ENCODE peak calls at places on chromosome 6, in seven cellular contexts. Y is left ventricle myocardium inferior, A is astrocyte, R is cardiac muscle cell, P is left lung, G is ascending aorta, D is pancreas. F is an unnamed sample.

GRCh38 chr6:140566706-140567330 is 1192.4 kb upstream of the CITED2 start:
- DNase-seq in D (no peak), G (no peak), R (peak), P (no peak), Y (no peak), A (peak), F (no peak)

GRCh38 chr6:81624443-81624842 is 128.0 kb downstream of the TENT5A start:
- DNase-seq in A (no peak), Y (no peak), P (no peak), G (no peak), D (no peak), R (no peak), F (no peak)

GRCh38 chr6:34102099-34102656 is 43.7 kb downstream of the GRM4 start:
- DNase-seq in G (no peak), Y (no peak), R (no peak), P (no peak), A (no peak), D (no peak), F (no peak)

GRCh38 chr6:154466139-154466538 is 44.3 kb downstream of the CNKSR3 start:
- DNase-seq in G (no peak), D (no peak), A (no peak), R (no peak), Y (no peak), P (no peak), F (no peak)

GRCh38 chr6:54881066-54881733 is 34.6 kb downstream of the FAM83B start:
- DNase-seq in R (no peak), D (no peak), A (no peak), P (no peak), G (no peak), Y (no peak), F (no peak)

GRCh38 chr6:169513478-169514193 is 188.2 kb downstream of the WDR27 start:
- DNase-seq in P (no peak), A (no peak), D (no peak), G (no peak), R (no peak), Y (no peak), F (no peak)

GRCh38 chr6:144477396-144477795 is 192.3 kb downstream of the UTRN start:
- DNase-seq in P (no peak), D (no peak), R (no peak), A (peak), Y (no peak), G (no peak), F (no peak)

GRCh38 chr6:66965227-66965626 is 1258.2 kb upstream of the EYS start:
- DNase-seq in D (no peak), P (no peak), A (peak), Y (no peak), R (no peak), G (no peak), F (no peak)

GRCh38 chr6:143734641-143735063 is 56.9 kb downstream of the PHACTR2 start:
- DNase-seq in R (no peak), P (no peak), A (no peak), D (no peak), Y (no peak), G (no peak), F (no peak)

DNA sequence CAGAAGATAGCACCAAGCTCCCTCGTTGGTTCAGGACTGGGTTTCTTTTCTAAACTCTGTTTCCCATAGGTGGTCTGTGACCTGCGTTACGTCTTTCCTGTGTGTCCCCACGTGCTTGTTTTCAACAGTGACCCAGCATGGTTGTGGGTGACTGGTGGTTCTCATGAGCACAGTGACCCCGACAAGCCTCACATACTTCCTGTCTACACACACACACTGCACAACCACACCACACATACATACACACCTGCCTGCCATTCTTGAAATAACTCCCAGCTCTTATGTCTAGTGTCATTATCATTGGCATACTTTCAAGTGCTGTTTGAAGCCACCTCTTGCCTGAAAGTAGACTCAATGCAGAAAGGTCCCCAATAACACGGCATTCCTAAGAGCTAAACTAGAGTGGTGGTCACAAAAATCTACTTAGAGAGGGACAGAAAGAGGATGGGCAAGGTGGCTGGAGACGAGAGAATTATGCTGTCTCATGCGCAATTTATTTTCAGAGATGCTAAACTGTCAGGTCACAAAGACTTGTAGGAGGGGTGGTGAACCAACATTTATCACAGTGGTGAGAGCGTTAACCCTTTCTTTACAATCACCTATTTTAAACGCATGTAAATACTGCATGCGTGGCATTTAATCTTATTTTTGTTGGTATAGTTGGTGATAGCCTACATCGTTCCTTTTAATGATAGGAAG is 66.7 kb downstream of the GCNT2 start:
- DNase-seq in P (no peak), G (no peak), Y (no peak), A (no peak), R (no peak), D (no peak), F (no peak)
- H3K4me3 ChIP-seq in P (no peak), G (no peak), Y (peak), A (no peak), R (peak), D (no peak), F (no peak)

GRCh38 chr6:43377710-43378229 is 8.3 kb upstream of the ZNF318 start:
- DNase-seq in Y (no peak), R (no peak), G (no peak), A (no peak), P (no peak), D (no peak), F (no peak)

GRCh38 chr6:43378631-43379030 is 9.2 kb upstream of the ZNF318 start:
- DNase-seq in A (no peak), P (no peak), G (no peak), D (no peak), Y (no peak), R (no peak), F (no peak)

GRCh38 chr6:43386492-43386891 is 17.0 kb upstream of the ZNF318 start:
- DNase-seq in R (no peak), D (no peak), Y (no peak), P (no peak), A (no peak), G (no peak), F (no peak)

GRCh38 chr6:43383021-43383667 is 13.7 kb upstream of the ZNF318 start:
- DNase-seq in P (no peak), G (no peak), R (peak), A (peak), Y (no peak), D (no peak), F (peak)
- H3K4me3 ChIP-seq in P (no peak), G (no peak), R (no peak), A (no peak), Y (no peak), D (no peak), F (no peak)

GRCh38 chr6:137494967-137495595 is 887 bp upstream of the OLIG3 start:
- DNase-seq in A (no peak), R (no peak), D (no peak), G (no peak), P (peak), Y (no peak), F (peak)

GRCh38 chr6:137496909-137497721 is 2.9 kb upstream of the OLIG3 start:
- DNase-seq in G (no peak), A (no peak), R (no peak), P (peak), D (peak), Y (no peak), F (no peak)

GRCh38 chr6:137497722-137498463 is 3.7 kb upstream of the OLIG3 start:
- DNase-seq in D (peak), A (no peak), G (no peak), Y (no peak), P (peak), R (no peak), F (no peak)

GRCh38 chr6:137495652-137496391 is 1.6 kb upstream of the OLIG3 start:
- DNase-seq in P (peak), G (no peak), Y (no peak), R (no peak), A (no peak), D (no peak), F (no peak)

GRCh38 chr6:137496392-137496767 is 2.2 kb upstream of the OLIG3 start:
- DNase-seq in G (no peak), P (peak), R (no peak), Y (no peak), D (no peak), A (no peak), F (no peak)
- H3K4me3 ChIP-seq in G (no peak), P (no peak), R (no peak), Y (no peak), D (no peak), A (no peak), F (no peak)

DNA sequence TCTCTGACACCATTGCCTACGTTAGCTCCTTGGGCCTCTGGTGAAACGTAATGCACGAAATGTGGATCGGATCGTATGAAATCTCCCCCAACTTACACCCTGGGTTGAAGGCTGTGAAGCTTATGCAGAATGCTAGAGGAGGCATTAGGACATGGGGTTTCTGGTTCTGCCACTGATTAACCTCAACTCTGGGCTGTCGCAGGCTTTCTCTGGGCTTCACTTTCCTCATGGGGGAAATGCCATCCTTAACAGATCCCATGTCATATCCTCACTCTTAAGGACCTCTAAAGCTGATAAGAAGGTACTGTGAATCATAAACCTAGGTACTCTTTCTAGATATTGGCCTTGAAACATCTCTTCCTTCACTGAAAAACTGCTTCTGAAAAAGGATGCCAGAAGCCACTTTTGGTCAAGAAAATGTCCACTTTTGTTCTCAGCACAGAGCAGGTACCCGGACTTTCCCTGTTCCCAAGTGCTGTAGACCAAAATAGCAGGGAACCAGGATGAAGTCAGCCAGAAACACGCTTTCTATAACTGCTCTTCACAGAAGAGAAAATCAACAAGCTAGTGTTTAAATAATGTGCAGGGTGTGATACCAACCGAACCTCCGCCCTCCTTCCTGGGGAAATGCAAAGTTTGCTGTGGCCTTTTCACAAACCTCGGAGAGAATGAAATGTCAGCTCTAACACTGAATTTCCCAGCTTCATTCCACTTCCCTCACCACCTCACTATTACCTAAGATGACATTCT is 118.9 kb downstream of the BACH2 start:
- DNase-seq in Y (no peak), A (no peak), G (no peak), P (no peak), R (no peak), D (no peak), F (no peak)
- H3K4me3 ChIP-seq in Y (peak), A (no peak), G (peak), P (no peak), R (no peak), D (no peak), F (no peak)

DNA sequence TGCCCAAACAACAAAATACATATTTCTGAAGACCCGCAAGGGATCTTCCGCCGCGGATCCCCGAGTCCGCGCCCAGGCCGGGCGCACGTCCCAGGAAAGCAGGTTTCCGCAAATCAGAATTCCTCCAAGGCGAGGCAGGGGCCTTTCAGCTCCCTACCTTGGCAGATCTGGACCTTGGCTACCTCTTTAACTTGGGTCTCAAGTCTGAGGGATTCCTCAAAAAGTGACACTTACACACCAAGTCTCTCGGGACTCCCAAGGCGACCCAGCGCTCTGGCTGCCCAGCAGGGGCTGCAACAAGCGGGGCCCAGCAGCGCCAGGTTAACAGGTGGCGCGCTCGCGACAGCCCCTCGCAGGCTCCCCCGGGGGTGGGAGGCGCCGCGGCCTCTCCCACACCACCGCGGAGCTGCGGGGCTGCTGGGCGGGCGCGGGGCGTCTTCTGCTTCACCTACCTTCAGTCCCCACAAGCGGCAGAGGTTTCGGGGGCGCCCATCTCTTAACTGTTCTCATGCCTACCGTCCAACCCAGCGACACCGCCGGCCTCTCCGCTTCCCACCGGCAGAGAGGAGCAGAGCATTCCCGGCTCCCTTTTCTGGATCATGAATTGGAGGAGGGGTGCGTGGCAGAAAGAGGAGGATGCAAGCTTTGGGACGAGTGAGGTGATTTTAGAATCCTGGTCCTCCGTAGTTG is 414 bp downstream of the SIM1 start:
- DNase-seq in D (peak), P (no peak), A (no peak), G (no peak), Y (no peak), R (no peak), F (peak)
- H3K4me3 ChIP-seq in D (peak), P (no peak), A (peak), G (peak), Y (peak), R (peak), F (peak)

F was measured in osteoblast.